ENCODE peak calls at places on chromosome 18, in seven cellular contexts. One of them, this sample, is unnamed.

GRCh38 chr18:24492445-24492844 is 32.0 kb downstream of the HRH4 start:
- DNase-seq in endothelial cell: no peak
- DNase-seq in GM20000: no peak
- DNase-seq in left kidney: peak; percentile 94
- DNase-seq in tibial artery: no peak
- DNase-seq in GM03348: no peak
- DNase-seq in H7: no peak
- DNase-seq in this sample: no peak

GRCh38 chr18:22282311-22283235 is 113.2 kb downstream of the GATA6 start:
- DNase-seq in left kidney: peak; percentile 49
- DNase-seq in tibial artery: no peak
- DNase-seq in endothelial cell: no peak
- DNase-seq in H7: no peak
- DNase-seq in GM03348: no peak
- DNase-seq in GM20000: no peak
- DNase-seq in this sample: peak; percentile 58

GRCh38 chr18:32317651-32318050 is 127.8 kb downstream of the MEP1B start:
- DNase-seq in GM20000: no peak
- DNase-seq in left kidney: no peak
- DNase-seq in GM03348: peak; percentile 41
- DNase-seq in endothelial cell: no peak
- DNase-seq in H7: no peak
- DNase-seq in tibial artery: no peak
- DNase-seq in this sample: peak; percentile 82

GRCh38 chr18:9738266-9738969 is 30.3 kb downstream of the RAB31 start:
- DNase-seq in tibial artery: no peak
- DNase-seq in H7: no peak
- DNase-seq in GM20000: no peak
- DNase-seq in left kidney: no peak
- DNase-seq in GM03348: no peak
- DNase-seq in endothelial cell: no peak
- DNase-seq in this sample: no peak

GRCh38 chr18:33556846-33557245 is 21.2 kb upstream of the ASXL3 start:
- DNase-seq in endothelial cell: no peak
- DNase-seq in tibial artery: no peak
- DNase-seq in GM20000: no peak
- DNase-seq in left kidney: no peak
- DNase-seq in H7: no peak
- DNase-seq in GM03348: no peak
- DNase-seq in this sample: no peak

GRCh38 chr18:40868110-40868858 is 1086.8 kb upstream of the PIK3C3 start:
- DNase-seq in endothelial cell: no peak
- DNase-seq in GM20000: no peak
- DNase-seq in H7: no peak
- DNase-seq in left kidney: no peak
- DNase-seq in GM03348: no peak
- DNase-seq in tibial artery: no peak
- DNase-seq in this sample: peak; percentile 82

GRCh38 chr18:33578371-33579146 is 540 bp downstream of the ASXL3 start:
- DNase-seq in GM03348: peak; percentile 28
- DNase-seq in GM20000: peak; percentile 64
- DNase-seq in endothelial cell: peak; percentile 39
- DNase-seq in H7: peak; percentile 80
- DNase-seq in tibial artery: peak; percentile 21
- DNase-seq in left kidney: peak; percentile 87
- DNase-seq in this sample: no peak

GRCh38 chr18:70044626-70045025 is 97.0 kb upstream of the CD226 start:
- DNase-seq in GM03348: peak; percentile 88
- DNase-seq in left kidney: no peak
- DNase-seq in H7: no peak
- DNase-seq in endothelial cell: no peak
- DNase-seq in tibial artery: no peak
- DNase-seq in GM20000: no peak
- DNase-seq in this sample: peak; percentile 93

GRCh38 chr18:75207298-75208054 is 1.5 kb downstream of the PTGR3 start:
- DNase-seq in left kidney: peak; percentile 74
- DNase-seq in tibial artery: no peak
- DNase-seq in H7: no peak
- DNase-seq in GM03348: no peak
- DNase-seq in endothelial cell: no peak
- DNase-seq in GM20000: peak; percentile 63
- DNase-seq in this sample: peak; percentile 51

GRCh38 chr18:79458131-79458838 is 62.6 kb downstream of the NFATC1 start:
- DNase-seq in left kidney: no peak
- DNase-seq in tibial artery: peak; percentile 78
- DNase-seq in GM03348: peak; percentile 97
- DNase-seq in endothelial cell: peak; percentile 58
- DNase-seq in GM20000: no peak
- DNase-seq in H7: peak; percentile 72
- DNase-seq in this sample: peak; percentile 79

GRCh38 chr18:28109781-28110460 is 67.0 kb downstream of the CDH2 start:
- DNase-seq in tibial artery: no peak
- DNase-seq in GM03348: no peak
- DNase-seq in H7: no peak
- DNase-seq in left kidney: no peak
- DNase-seq in endothelial cell: no peak
- DNase-seq in GM20000: no peak
- DNase-seq in this sample: peak; percentile 67

GRCh38 chr18:75211002-75211621 is 515 bp downstream of the TSHZ1 start:
- DNase-seq in endothelial cell: peak; percentile 39
- DNase-seq in GM20000: peak; percentile 72
- DNase-seq in H7: peak; percentile 81
- DNase-seq in tibial artery: no peak
- DNase-seq in left kidney: no peak
- DNase-seq in GM03348: peak; percentile 69
- DNase-seq in this sample: no peak

GRCh38 chr18:2846638-2847340 is at the start of gene EMILIN2:
- DNase-seq in GM20000: peak; percentile 86
- DNase-seq in left kidney: peak; percentile 69
- DNase-seq in GM03348: peak; percentile 59
- DNase-seq in tibial artery: peak; percentile 88
- DNase-seq in endothelial cell: peak; percentile 29
- DNase-seq in H7: peak; percentile 88
- DNase-seq in this sample: peak; percentile 31

GRCh38 chr18:57026316-57026715 is 120.6 kb upstream of the BOD1L2 start:
- DNase-seq in endothelial cell: no peak
- DNase-seq in GM03348: peak; percentile 37
- DNase-seq in GM20000: no peak
- DNase-seq in left kidney: no peak
- DNase-seq in H7: no peak
- DNase-seq in tibial artery: no peak
- DNase-seq in this sample: peak; percentile 28

GRCh38 chr18:55351220-55351619 is 236.8 kb downstream of the TCF4 start:
- DNase-seq in GM20000: no peak
- DNase-seq in GM03348: no peak
- DNase-seq in tibial artery: no peak
- DNase-seq in H7: no peak
- DNase-seq in left kidney: no peak
- DNase-seq in endothelial cell: no peak
- DNase-seq in this sample: peak; percentile 28

GRCh38 chr18:4157339-4157738 is 297.8 kb downstream of the DLGAP1 start:
- DNase-seq in tibial artery: no peak
- DNase-seq in left kidney: no peak
- DNase-seq in GM03348: no peak
- DNase-seq in H7: no peak
- DNase-seq in endothelial cell: no peak
- DNase-seq in GM20000: no peak
- DNase-seq in this sample: no peak

GRCh38 chr18:25289040-25289631 is 62.8 kb downstream of the ZNF521 start:
- DNase-seq in endothelial cell: no peak
- DNase-seq in GM20000: no peak
- DNase-seq in left kidney: peak; percentile 77
- DNase-seq in GM03348: peak; percentile 67
- DNase-seq in H7: no peak
- DNase-seq in tibial artery: peak; percentile 38
- DNase-seq in this sample: peak; percentile 96

GRCh38 chr18:49081511-49082146 is 130.9 kb upstream of the SMAD7 start:
- DNase-seq in GM03348: no peak
- DNase-seq in GM20000: peak; percentile 31
- DNase-seq in tibial artery: no peak
- DNase-seq in left kidney: no peak
- DNase-seq in endothelial cell: no peak
- DNase-seq in H7: no peak
- DNase-seq in this sample: no peak

GRCh38 chr18:63869851-63870250 is 17.7 kb upstream of the SERPINB2 start:
- DNase-seq in endothelial cell: no peak
- DNase-seq in H7: no peak
- DNase-seq in GM20000: no peak
- DNase-seq in GM03348: peak; percentile 44
- DNase-seq in left kidney: no peak
- DNase-seq in tibial artery: no peak
- DNase-seq in this sample: peak; percentile 67

GRCh38 chr18:49733321-49733720 is 80.0 kb downstream of the ACAA2 start:
- DNase-seq in H7: no peak
- DNase-seq in left kidney: no peak
- DNase-seq in tibial artery: no peak
- DNase-seq in endothelial cell: no peak
- DNase-seq in GM20000: no peak
- DNase-seq in GM03348: no peak
- DNase-seq in this sample: no peak

GRCh38 chr18:9260388-9261380 is 73.9 kb upstream of the TWSG1 start:
- DNase-seq in endothelial cell: no peak
- DNase-seq in GM03348: no peak
- DNase-seq in GM20000: no peak
- DNase-seq in left kidney: no peak
- DNase-seq in tibial artery: no peak
- DNase-seq in H7: no peak
- DNase-seq in this sample: no peak

GRCh38 chr18:76581261-76581660 is 86.2 kb upstream of the ZNF516 start:
- DNase-seq in endothelial cell: no peak
- DNase-seq in left kidney: no peak
- DNase-seq in H7: no peak
- DNase-seq in GM20000: no peak
- DNase-seq in tibial artery: no peak
- DNase-seq in GM03348: no peak
- DNase-seq in this sample: no peak

GRCh38 chr18:55280515-55280914 is 307.5 kb downstream of the TCF4 start:
- DNase-seq in H7: no peak
- DNase-seq in left kidney: peak; percentile 41
- DNase-seq in GM20000: no peak
- DNase-seq in GM03348: no peak
- DNase-seq in endothelial cell: no peak
- DNase-seq in tibial artery: no peak
- DNase-seq in this sample: no peak

GRCh38 chr18:42931501-42931900 is 184.0 kb downstream of the RIT2 start:
- DNase-seq in GM03348: peak; percentile 10
- DNase-seq in tibial artery: no peak
- DNase-seq in H7: no peak
- DNase-seq in GM20000: no peak
- DNase-seq in endothelial cell: no peak
- DNase-seq in left kidney: peak; percentile 49
- DNase-seq in this sample: peak; percentile 39

GRCh38 chr18:5173646-5174045 is 23.4 kb downstream of the AKAIN1 start:
- DNase-seq in tibial artery: no peak
- DNase-seq in GM20000: no peak
- DNase-seq in left kidney: no peak
- DNase-seq in GM03348: no peak
- DNase-seq in H7: no peak
- DNase-seq in endothelial cell: no peak
- DNase-seq in this sample: no peak

GRCh38 chr18:61554946-61555361 is 221.7 kb downstream of the CDH20 start:
- DNase-seq in tibial artery: no peak
- DNase-seq in H7: no peak
- DNase-seq in left kidney: no peak
- DNase-seq in GM03348: no peak
- DNase-seq in endothelial cell: no peak
- DNase-seq in GM20000: no peak
- DNase-seq in this sample: no peak

GRCh38 chr18:48706630-48707206 is 167.9 kb downstream of the CTIF start:
- DNase-seq in GM20000: no peak
- DNase-seq in GM03348: no peak
- DNase-seq in tibial artery: no peak
- DNase-seq in endothelial cell: no peak
- DNase-seq in H7: no peak
- DNase-seq in left kidney: no peak
- DNase-seq in this sample: no peak

GRCh38 chr18:76686737-76687231 is 135.6 kb upstream of the ZNF236 start:
- DNase-seq in GM03348: peak; percentile 85
- DNase-seq in tibial artery: peak; percentile 68
- DNase-seq in H7: peak; percentile 77
- DNase-seq in GM20000: peak; percentile 58
- DNase-seq in endothelial cell: peak; percentile 58
- DNase-seq in left kidney: peak; percentile 88
- DNase-seq in this sample: peak; percentile 65

GRCh38 chr18:13221821-13222220 is 3.3 kb downstream of the LDLRAD4 start:
- DNase-seq in H7: no peak
- DNase-seq in left kidney: peak; percentile 61
- DNase-seq in GM03348: peak; percentile 44
- DNase-seq in GM20000: no peak
- DNase-seq in tibial artery: peak; percentile 61
- DNase-seq in endothelial cell: no peak
- DNase-seq in this sample: peak; percentile 55

GRCh38 chr18:58309610-58310239 is 265.7 kb downstream of the NEDD4L start:
- DNase-seq in left kidney: no peak
- DNase-seq in H7: no peak
- DNase-seq in tibial artery: no peak
- DNase-seq in GM20000: no peak
- DNase-seq in endothelial cell: no peak
- DNase-seq in GM03348: no peak
- DNase-seq in this sample: no peak

GRCh38 chr18:5424903-5425302 is 118.9 kb downstream of the EPB41L3 start:
- DNase-seq in tibial artery: no peak
- DNase-seq in GM20000: no peak
- DNase-seq in endothelial cell: peak; percentile 17
- DNase-seq in GM03348: peak; percentile 28
- DNase-seq in H7: peak; percentile 28
- DNase-seq in left kidney: peak; percentile 61
- DNase-seq in this sample: peak; percentile 51

GRCh38 chr18:8300749-8301148 is 308.5 kb upstream of the RAB12 start:
- DNase-seq in GM20000: no peak
- DNase-seq in H7: no peak
- DNase-seq in GM03348: no peak
- DNase-seq in left kidney: no peak
- DNase-seq in endothelial cell: no peak
- DNase-seq in tibial artery: no peak
- DNase-seq in this sample: no peak

GRCh38 chr18:59502899-59503245 is 143.8 kb upstream of the LMAN1 start:
- DNase-seq in tibial artery: no peak
- DNase-seq in endothelial cell: no peak
- DNase-seq in GM03348: no peak
- DNase-seq in left kidney: peak; percentile 84
- DNase-seq in GM20000: no peak
- DNase-seq in H7: no peak
- DNase-seq in this sample: no peak

GRCh38 chr18:54416459-54416858 is 58.8 kb downstream of the C18orf54 start:
- DNase-seq in GM03348: peak; percentile 39
- DNase-seq in GM20000: no peak
- DNase-seq in left kidney: no peak
- DNase-seq in tibial artery: no peak
- DNase-seq in endothelial cell: no peak
- DNase-seq in H7: no peak
- DNase-seq in this sample: peak; percentile 54

GRCh38 chr18:2905802-2906521 is 59.2 kb downstream of the EMILIN2 start:
- DNase-seq in H7: peak; percentile 88
- DNase-seq in endothelial cell: peak; percentile 64
- DNase-seq in GM20000: peak; percentile 77
- DNase-seq in tibial artery: peak; percentile 63
- DNase-seq in GM03348: peak; percentile 57
- DNase-seq in left kidney: peak; percentile 84
- DNase-seq in this sample: peak; percentile 57

GRCh38 chr18:77650799-77651385 is 401.2 kb downstream of the GALR1 start:
- DNase-seq in GM03348: peak; percentile 93
- DNase-seq in endothelial cell: peak; percentile 95
- DNase-seq in tibial artery: peak; percentile 55
- DNase-seq in left kidney: peak; percentile 90
- DNase-seq in H7: peak; percentile 95
- DNase-seq in GM20000: peak; percentile 83
- DNase-seq in this sample: peak; percentile 25

This sample was measured in AG10803.